ENCODE peak calls at places on chromosomes 12 and 14, in six cellular contexts. One of them, this sample, is unnamed.

GRCh38 chr12:107635139-107635538 is 50.5 kb upstream of the PWP1 start:
- DNase-seq in K562: no peak
- DNase-seq in GM12878: no peak
- DNase-seq in SK-N-SH: no peak
- DNase-seq in HepG2: no peak
- DNase-seq in HCT116: no peak
- DNase-seq in this sample: no peak

GRCh38 chr12:106245767-106246166 is 2.1 kb downstream of the CKAP4 start:
- DNase-seq in K562: no peak
- DNase-seq in GM12878: no peak
- DNase-seq in SK-N-SH: no peak
- DNase-seq in HepG2: no peak
- DNase-seq in HCT116: peak
- DNase-seq in this sample: no peak

GRCh38 chr14:104826858-104827172 is 25.9 kb downstream of the ZBTB42 start:
- DNase-seq in K562: no peak
- DNase-seq in GM12878: no peak
- DNase-seq in SK-N-SH: no peak
- DNase-seq in HepG2: no peak
- DNase-seq in HCT116: no peak
- DNase-seq in this sample: no peak

GRCh38 chr12:58419905-58420304 is 478.5 kb downstream of the ATP23 start:
- DNase-seq in K562: no peak
- DNase-seq in GM12878: no peak
- DNase-seq in SK-N-SH: no peak
- DNase-seq in HepG2: no peak
- DNase-seq in HCT116: no peak
- DNase-seq in this sample: no peak

GRCh38 chr14:89167705-89168104 is 249.3 kb downstream of the FOXN3 start:
- DNase-seq in K562: no peak
- DNase-seq in GM12878: no peak
- DNase-seq in SK-N-SH: no peak
- DNase-seq in HepG2: no peak
- DNase-seq in HCT116: no peak
- DNase-seq in this sample: no peak

GRCh38 chr12:59624732-59625455 is 29.1 kb downstream of the SLC16A7 start:
- DNase-seq in K562: no peak
- DNase-seq in GM12878: no peak
- DNase-seq in SK-N-SH: no peak
- DNase-seq in HepG2: no peak
- DNase-seq in HCT116: no peak
- DNase-seq in this sample: no peak

GRCh38 chr12:130764475-130765185 is 48.5 kb upstream of the RIMBP2 start:
- DNase-seq in K562: peak
- DNase-seq in GM12878: peak
- DNase-seq in SK-N-SH: no peak
- DNase-seq in HepG2: no peak
- DNase-seq in HCT116: peak
- DNase-seq in this sample: peak

GRCh38 chr12:29572938-29573337 is 75.5 kb upstream of the OVCH1 start:
- DNase-seq in K562: no peak
- DNase-seq in GM12878: no peak
- DNase-seq in SK-N-SH: no peak
- DNase-seq in HepG2: no peak
- DNase-seq in HCT116: no peak
- DNase-seq in this sample: no peak

GRCh38 chr14:68943107-68943506 is 36.0 kb downstream of the ACTN1 start:
- DNase-seq in K562: no peak
- DNase-seq in GM12878: no peak
- DNase-seq in SK-N-SH: no peak
- DNase-seq in HepG2: no peak
- DNase-seq in HCT116: no peak
- DNase-seq in this sample: no peak

GRCh38 chr12:108856428-108857157 is 790 bp downstream of the SSH1 start:
- DNase-seq in K562: no peak
- DNase-seq in GM12878: no peak
- DNase-seq in SK-N-SH: peak
- DNase-seq in HepG2: peak
- DNase-seq in HCT116: no peak
- DNase-seq in this sample: no peak

DNA sequence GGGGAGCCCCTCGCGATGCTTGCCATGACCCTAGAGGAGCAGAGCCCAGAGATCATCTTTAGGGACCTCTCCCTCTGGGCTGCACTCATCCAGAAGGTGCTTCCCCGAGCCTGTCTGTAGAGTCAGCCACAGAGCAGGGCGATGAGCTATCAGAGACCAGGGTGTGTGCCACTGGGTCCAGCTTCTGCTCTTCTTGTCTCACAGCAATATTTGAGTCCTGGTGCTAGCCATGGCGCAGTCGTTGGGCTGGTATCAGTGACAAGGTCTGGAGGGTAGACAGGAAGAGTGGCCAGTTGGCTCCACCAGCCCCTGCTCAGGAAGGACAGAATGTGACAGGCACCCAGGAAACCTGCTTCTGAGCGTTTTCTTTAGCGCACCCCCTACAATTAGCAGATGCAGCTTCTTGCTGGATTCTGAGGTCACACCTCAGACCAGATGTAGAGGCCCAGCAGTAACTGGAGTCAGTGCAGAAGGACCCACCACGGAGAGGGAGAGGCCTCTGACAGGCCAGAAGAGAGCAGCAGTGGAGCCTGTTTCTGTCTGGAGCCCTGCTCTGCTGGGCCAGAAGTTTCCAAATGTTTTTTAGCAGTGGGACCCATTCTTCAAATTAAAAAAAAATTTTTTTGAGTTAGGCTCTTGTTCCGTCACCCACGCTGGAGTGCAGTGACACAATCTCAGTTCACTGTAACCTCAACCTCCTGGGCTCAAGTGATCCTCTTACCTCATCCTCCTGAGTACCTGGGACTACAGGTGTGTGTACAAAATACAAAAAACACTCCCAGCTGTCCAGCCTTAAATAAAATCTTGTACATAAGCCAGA is 23.7 kb downstream of the ANKRD9 start:
- DNase-seq in K562: no peak
- DNase-seq in GM12878: no peak
- DNase-seq in SK-N-SH: no peak
- DNase-seq in HepG2: no peak
- DNase-seq in HCT116: no peak
- DNase-seq in this sample: no peak
- TF ChIP-seq REST in K562: no peak
- TF ChIP-seq REST in GM12878: no peak
- TF ChIP-seq REST in SK-N-SH: no peak
- TF ChIP-seq REST in HepG2: no peak
- TF ChIP-seq REST in HCT116: no peak
- TF ChIP-seq REST in this sample: no peak

DNA sequence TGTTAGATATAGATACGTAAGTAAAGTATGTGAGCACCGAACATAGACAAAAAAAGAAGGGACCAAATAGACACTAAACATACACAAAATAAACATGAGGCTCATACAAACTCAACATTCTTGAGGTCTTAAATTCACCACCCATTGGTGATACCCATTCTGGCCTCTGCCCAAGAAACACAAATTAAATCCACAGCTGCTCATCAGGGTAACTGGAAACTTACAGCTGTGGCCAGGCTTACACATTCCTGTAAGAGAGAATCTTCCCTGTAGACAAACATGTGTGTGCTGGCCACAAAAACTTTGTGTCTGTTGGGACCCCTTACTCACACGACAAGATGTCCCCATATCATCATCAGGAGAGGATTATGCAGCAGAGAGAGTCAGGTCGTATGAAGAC is 22.4 kb downstream of the MAGOHB start:
- DNase-seq in K562: no peak
- DNase-seq in GM12878: no peak
- DNase-seq in SK-N-SH: no peak
- DNase-seq in HepG2: no peak
- DNase-seq in HCT116: no peak
- DNase-seq in this sample: no peak
- TF ChIP-seq SIN3A in K562: no peak
- TF ChIP-seq SIN3A in GM12878: no peak
- TF ChIP-seq SIN3A in SK-N-SH: no peak
- TF ChIP-seq SIN3A in HepG2: no peak
- TF ChIP-seq SIN3A in HCT116: no peak
- TF ChIP-seq SIN3A in this sample: no peak

DNA sequence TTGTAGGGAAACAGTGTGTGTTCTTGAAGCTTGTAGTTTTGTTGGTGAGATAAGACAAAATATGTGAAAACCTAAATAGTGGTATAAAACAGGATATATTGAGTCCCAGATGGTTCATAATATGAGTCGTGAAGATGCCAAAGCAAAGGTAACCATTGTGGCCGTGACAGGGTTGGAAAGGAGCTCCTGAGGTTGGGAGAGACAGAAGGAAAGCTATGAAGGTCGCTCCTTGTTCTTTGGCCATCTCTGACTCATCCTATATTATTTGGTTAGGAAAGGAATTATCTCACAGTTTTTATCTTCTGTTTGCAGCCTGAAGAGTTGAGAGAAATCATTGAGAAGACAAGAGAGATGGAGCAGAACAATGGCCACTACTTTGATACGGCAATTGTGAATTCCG is 27.1 kb downstream of the ATP6V1D start:
- DNase-seq in K562: no peak
- DNase-seq in GM12878: no peak
- DNase-seq in SK-N-SH: no peak
- DNase-seq in HepG2: no peak
- DNase-seq in HCT116: no peak
- DNase-seq in this sample: no peak
- H3K27ac ChIP-seq in K562: no peak
- H3K27ac ChIP-seq in GM12878: no peak
- H3K27ac ChIP-seq in SK-N-SH: no peak
- H3K27ac ChIP-seq in HepG2: no peak
- H3K27ac ChIP-seq in HCT116: no peak
- H3K27ac ChIP-seq in this sample: no peak

GRCh38 chr12:65505321-65506121 is 227.0 kb downstream of the MSRB3 start:
- DNase-seq in K562: no peak
- DNase-seq in GM12878: no peak
- DNase-seq in SK-N-SH: no peak
- DNase-seq in HepG2: no peak
- DNase-seq in HCT116: no peak
- DNase-seq in this sample: no peak
- TF ChIP-seq REST in K562: no peak
- TF ChIP-seq REST in GM12878: no peak
- TF ChIP-seq REST in SK-N-SH: no peak
- TF ChIP-seq REST in HepG2: no peak
- TF ChIP-seq REST in HCT116: no peak
- TF ChIP-seq REST in this sample: no peak

DNA sequence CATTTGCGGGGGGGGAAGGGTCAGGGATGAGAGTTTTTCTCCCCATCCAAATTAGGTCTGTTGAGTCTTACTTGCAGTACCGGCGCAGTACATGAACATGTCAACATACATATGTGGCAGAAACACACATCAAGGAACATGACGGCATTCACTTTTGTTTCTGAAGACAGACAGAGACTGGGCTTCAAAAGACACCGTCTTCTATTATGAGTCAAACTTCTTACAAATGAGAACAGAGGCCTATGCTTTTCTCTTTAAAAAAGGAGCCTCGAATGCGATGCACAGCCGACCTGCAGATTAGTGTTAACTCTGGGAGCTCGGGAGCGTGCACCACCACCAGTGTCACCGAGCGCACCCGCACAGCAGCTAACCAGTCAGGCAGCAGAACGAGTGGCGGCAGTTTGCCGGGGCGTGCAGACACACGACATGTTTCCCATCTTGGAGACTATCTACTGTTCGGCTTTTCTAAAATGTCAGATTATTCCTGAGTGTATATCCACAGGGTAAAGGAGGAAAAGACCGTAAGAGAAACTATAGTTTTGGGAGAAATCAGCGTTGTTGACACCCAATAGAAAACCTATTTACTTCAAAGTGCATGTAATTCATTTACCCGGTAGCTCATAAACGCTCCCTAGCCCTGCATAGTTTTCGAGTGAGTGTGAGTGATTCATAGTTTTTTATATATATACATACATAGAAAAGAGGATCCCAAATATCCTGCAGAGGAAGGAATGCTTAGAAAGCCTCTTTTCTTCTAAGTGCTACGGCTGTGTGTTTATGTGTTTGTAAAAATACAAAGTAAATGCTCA is 33.0 kb downstream of the UBR7 start:
- DNase-seq in K562: no peak
- DNase-seq in GM12878: no peak
- DNase-seq in SK-N-SH: no peak
- DNase-seq in HepG2: no peak
- DNase-seq in HCT116: peak
- DNase-seq in this sample: peak
- TF ChIP-seq SIN3A in K562: no peak
- TF ChIP-seq SIN3A in GM12878: no peak
- TF ChIP-seq SIN3A in SK-N-SH: no peak
- TF ChIP-seq SIN3A in HepG2: no peak
- TF ChIP-seq SIN3A in HCT116: no peak
- TF ChIP-seq SIN3A in this sample: no peak

GRCh38 chr12:126112141-126112540 is 1046.9 kb downstream of the AACS start:
- DNase-seq in K562: no peak
- DNase-seq in GM12878: no peak
- DNase-seq in SK-N-SH: no peak
- DNase-seq in HepG2: no peak
- DNase-seq in HCT116: no peak
- DNase-seq in this sample: no peak

GRCh38 chr12:126108247-126108646 is 1043.0 kb downstream of the AACS start:
- DNase-seq in K562: no peak
- DNase-seq in GM12878: no peak
- DNase-seq in SK-N-SH: no peak
- DNase-seq in HepG2: no peak
- DNase-seq in HCT116: no peak
- DNase-seq in this sample: no peak

GRCh38 chr12:126114420-126114819 is 1049.2 kb downstream of the AACS start:
- DNase-seq in K562: no peak
- DNase-seq in GM12878: no peak
- DNase-seq in SK-N-SH: no peak
- DNase-seq in HepG2: no peak
- DNase-seq in HCT116: no peak
- DNase-seq in this sample: no peak

GRCh38 chr12:126117502-126117901 is 1052.3 kb downstream of the AACS start:
- DNase-seq in K562: no peak
- DNase-seq in GM12878: no peak
- DNase-seq in SK-N-SH: no peak
- DNase-seq in HepG2: no peak
- DNase-seq in HCT116: no peak
- DNase-seq in this sample: no peak

DNA sequence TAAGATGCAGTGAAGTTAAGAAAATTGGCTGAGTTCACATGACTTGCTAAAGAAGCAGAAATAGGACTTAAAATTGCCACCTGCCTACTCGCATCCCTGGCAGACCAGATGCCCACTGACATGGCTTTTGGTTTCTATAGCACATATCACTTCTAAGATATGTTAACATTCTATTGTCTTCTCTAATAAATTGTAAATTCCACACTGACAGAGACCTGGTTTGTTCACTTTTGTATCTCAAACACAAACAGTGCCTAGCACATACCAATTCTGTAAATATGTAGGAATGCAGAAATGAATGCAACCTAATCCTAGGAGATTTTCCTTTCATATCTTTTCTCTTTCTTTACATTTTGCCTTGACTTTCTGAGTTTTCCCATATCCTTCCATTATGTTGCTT is 1047.6 kb downstream of the AACS start:
- DNase-seq in K562: no peak
- DNase-seq in GM12878: no peak
- DNase-seq in SK-N-SH: no peak
- DNase-seq in HepG2: no peak
- DNase-seq in HCT116: no peak
- DNase-seq in this sample: no peak
- H3K27ac ChIP-seq in K562: no peak
- H3K27ac ChIP-seq in GM12878: no peak
- H3K27ac ChIP-seq in SK-N-SH: no peak
- H3K27ac ChIP-seq in HepG2: no peak
- H3K27ac ChIP-seq in HCT116: no peak
- H3K27ac ChIP-seq in this sample: no peak

This sample was measured in Panc1.